ENCODE peak calls at places on chromosomes 4 and X, in ten cellular contexts. G is HAP-1, A is PC-9, K is cardiac muscle cell, I is AG04449, F is PC-3, U is A549, Y is left lung, X is astrocyte of the spinal cord, H is uterus. V is an unnamed sample.

GRCh38 chrX:154988719-154989118 is 33.8 kb downstream of the F8 start:
- DNase-seq in F (no peak), G (no peak), H (no peak), A (no peak), K (no peak), I (no peak), U (no peak), Y (no peak), X (no peak), V (no peak)

GRCh38 chr4:36043901-36044300 is 200.4 kb downstream of the ARAP2 start:
- DNase-seq in X (peak), G (no peak), F (no peak), K (no peak), I (no peak), Y (no peak), H (no peak), A (no peak), U (no peak), V (no peak)

GRCh38 chr4:17232575-17233253 is 279.2 kb downstream of the QDPR start:
- DNase-seq in X (peak), Y (no peak), U (no peak), H (peak), K (peak), A (no peak), G (peak), F (no peak), I (peak), V (peak)

GRCh38 chrX:103183912-103184311 is 31.0 kb upstream of the BEX4 start:
- DNase-seq in K (no peak), I (no peak), U (no peak), Y (no peak), F (no peak), A (no peak), X (no peak), G (peak), H (no peak), V (no peak)

GRCh38 chr4:152045781-152046571 is 285.2 kb upstream of the GATB start:
- DNase-seq in F (no peak), X (no peak), H (no peak), A (peak), K (peak), U (peak), G (peak), Y (peak), I (no peak), V (no peak)

GRCh38 chr4:53098681-53099121 is 236.6 kb downstream of the RASL11B start:
- DNase-seq in A (no peak), X (peak), U (no peak), K (no peak), H (no peak), I (peak), G (no peak), F (peak), Y (no peak), V (peak)

GRCh38 chr4:156992943-156993342 is 21.3 kb upstream of the PDGFC start:
- DNase-seq in K (no peak), I (no peak), X (no peak), U (no peak), A (no peak), H (no peak), F (no peak), Y (no peak), G (no peak), V (no peak)

GRCh38 chr4:88799900-88800299 is 102.3 kb upstream of the NAP1L5 start:
- DNase-seq in F (no peak), G (no peak), K (no peak), I (no peak), H (no peak), Y (no peak), U (no peak), A (no peak), X (no peak), V (no peak)

GRCh38 chr4:2763511-2763967 is 7.4 kb upstream of the TNIP2 start:
- DNase-seq in H (no peak), X (no peak), I (no peak), F (no peak), A (no peak), K (no peak), Y (no peak), G (no peak), U (no peak), V (no peak)

GRCh38 chr4:6912412-6912811 is 2.8 kb downstream of the TBC1D14 start:
- DNase-seq in U (no peak), A (no peak), X (no peak), I (no peak), G (no peak), H (no peak), F (no peak), Y (no peak), K (no peak), V (no peak)

GRCh38 chr4:140018931-140019618 is 134.9 kb downstream of the MAML3 start:
- DNase-seq in Y (no peak), A (no peak), I (no peak), K (no peak), X (no peak), H (no peak), U (no peak), G (no peak), F (peak), V (no peak)

GRCh38 chrX:119008122-119008744 is 33.8 kb downstream of the LONRF3 start:
- DNase-seq in U (peak), K (peak), X (peak), F (peak), H (peak), Y (no peak), G (peak), A (peak), I (no peak), V (no peak)

GRCh38 chr4:14865804-14866203 is 136.5 kb upstream of the CPEB2 start:
- DNase-seq in U (no peak), F (no peak), H (no peak), I (no peak), X (no peak), G (no peak), A (no peak), Y (no peak), K (no peak), V (no peak)

GRCh38 chr4:141046255-141046654 is 87.0 kb downstream of the RNF150 start:
- DNase-seq in H (no peak), I (peak), A (no peak), F (peak), X (peak), Y (no peak), U (no peak), K (no peak), G (no peak), V (peak)

GRCh38 chrX:68939868-68940267 is 111.0 kb downstream of the EFNB1 start:
- DNase-seq in Y (no peak), G (no peak), A (no peak), X (no peak), H (no peak), I (no peak), K (no peak), U (no peak), F (no peak), V (no peak)

GRCh38 chrX:153766098-153766817 is 2.2 kb downstream of the PLXNB3 start:
- DNase-seq in G (peak), K (peak), H (peak), A (peak), Y (no peak), I (peak), F (peak), X (peak), U (no peak), V (peak)

GRCh38 chr4:26860922-26861433 is 337 bp downstream of the STIM2 start:
- DNase-seq in U (no peak), H (peak), X (peak), I (no peak), Y (peak), F (peak), K (peak), A (peak), G (peak), V (no peak)

GRCh38 chrX:20913760-20914159 is 460.5 kb upstream of the CNKSR2 start:
- DNase-seq in F (peak), I (no peak), H (no peak), X (no peak), U (no peak), A (no peak), G (peak), K (peak), Y (no peak), V (no peak)

GRCh38 chrX:12771445-12772069 is 19.7 kb upstream of the PRPS2 start:
- DNase-seq in I (no peak), A (peak), U (peak), G (peak), H (no peak), Y (peak), F (peak), K (peak), X (peak), V (no peak)

GRCh38 chrX:148376342-148376741 is 124.1 kb upstream of the AFF2 start:
- DNase-seq in K (no peak), X (no peak), A (no peak), I (no peak), H (no peak), F (no peak), U (no peak), G (no peak), Y (no peak), V (no peak)

GRCh38 chrX:40468033-40468979 is 112.5 kb upstream of the ATP6AP2 start:
- DNase-seq in U (peak), K (peak), A (peak), I (no peak), G (peak), H (no peak), F (peak), Y (peak), X (peak), V (peak)

GRCh38 chr4:153113838-153114105 is 90.5 kb upstream of the TRIM2 start:
- DNase-seq in U (no peak), G (no peak), Y (no peak), A (no peak), F (no peak), I (no peak), K (no peak), H (no peak), X (no peak), V (no peak)

GRCh38 chr4:140238353-140239041 is 84.5 kb upstream of the MAML3 start:
- DNase-seq in F (no peak), G (peak), I (no peak), K (peak), X (peak), H (peak), U (no peak), A (peak), Y (peak), V (peak)

GRCh38 chr4:139528377-139529005 is 27.5 kb downstream of the SETD7 start:
- DNase-seq in A (no peak), X (peak), I (peak), G (no peak), Y (peak), U (no peak), K (no peak), H (peak), F (no peak), V (peak)

DNA sequence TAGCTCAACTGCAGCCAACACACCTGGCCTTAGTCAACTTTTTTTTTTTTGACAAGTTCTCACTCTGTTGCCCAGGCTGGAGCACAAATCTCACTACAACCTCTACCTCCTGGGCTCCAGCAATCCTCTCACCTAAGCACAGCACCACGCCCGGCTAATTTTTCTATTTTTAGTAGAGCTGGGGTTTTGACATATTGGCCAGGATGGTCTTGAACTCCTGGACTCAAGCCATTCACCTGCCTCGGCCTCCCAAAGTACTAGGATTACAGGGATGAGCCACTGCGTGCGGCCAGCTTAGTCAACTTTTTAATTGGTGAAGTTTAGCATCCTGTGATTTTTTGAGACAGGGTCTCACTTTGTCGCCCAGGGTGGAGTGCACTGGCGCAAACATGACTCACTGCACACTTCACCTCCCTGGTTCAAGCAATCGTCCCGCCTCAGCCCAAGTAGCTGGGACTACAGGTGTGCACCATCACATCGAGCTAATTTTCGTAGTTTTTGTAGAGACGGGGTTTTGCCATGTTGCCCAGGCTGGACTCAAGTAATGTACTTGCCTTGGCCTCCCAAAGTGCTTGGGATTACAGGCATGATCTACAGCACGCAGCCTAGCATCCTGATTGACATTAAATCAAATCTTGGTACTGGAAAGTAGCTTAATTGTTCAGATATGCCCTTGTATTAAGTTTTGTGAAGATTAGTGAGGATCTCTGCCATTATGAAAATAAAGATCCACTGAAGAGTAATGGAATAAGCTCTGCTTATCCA is 8.3 kb downstream of the HNRNPDL start:
- DNase-seq in K (no peak), A (no peak), X (no peak), Y (no peak), H (no peak), I (no peak), G (peak), F (no peak), U (no peak), V (no peak)
- H3K4me3 ChIP-seq in K (no peak), A (no peak), X (no peak), Y (no peak), H (no peak), I (no peak), G (no peak), F (no peak), U (no peak), V (no peak)

DNA sequence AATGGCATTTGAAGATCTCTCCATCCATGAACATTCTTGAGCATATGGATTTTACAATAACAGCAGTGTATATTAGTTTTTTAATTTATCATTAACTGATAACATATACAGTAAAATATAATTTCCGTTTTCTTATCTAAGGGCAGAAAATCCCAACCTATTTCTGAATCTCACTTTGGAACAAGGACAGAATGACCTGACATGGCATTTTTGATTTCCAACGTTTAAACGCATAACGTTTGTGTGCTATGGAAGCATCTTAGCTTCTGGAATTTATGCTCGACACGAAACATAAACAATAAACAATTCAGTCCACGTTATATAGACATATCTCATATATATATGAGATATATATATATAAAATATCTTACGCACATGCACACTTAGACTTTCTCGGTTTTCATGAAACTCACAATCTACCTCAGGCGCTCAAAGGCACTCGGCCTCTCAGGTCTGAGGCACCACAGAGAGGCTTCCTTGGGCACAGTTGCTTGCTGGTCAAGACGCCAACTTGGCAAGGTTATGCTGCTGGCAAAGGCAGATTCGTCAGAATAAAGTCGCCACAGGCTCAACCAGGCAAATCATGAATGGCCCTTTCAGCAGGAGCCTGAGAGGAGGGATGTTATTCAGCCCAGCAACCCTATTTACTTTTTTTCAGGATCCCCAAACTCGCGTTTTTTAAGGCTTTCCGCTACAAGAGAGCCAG is 1.0 kb upstream of the UGT8 start:
- DNase-seq in U (no peak), A (no peak), F (peak), Y (no peak), K (no peak), I (no peak), G (no peak), H (no peak), X (no peak), V (no peak)
- H3K4me3 ChIP-seq in U (peak), A (peak), F (peak), Y (no peak), K (peak), I (no peak), G (no peak), H (peak), X (no peak), V (no peak)

GRCh38 chr4:165381821-165382373 is 3.1 kb downstream of the CPE start:
- DNase-seq in G (no peak), H (no peak), I (no peak), Y (no peak), X (no peak), F (no peak), U (no peak), A (no peak), K (no peak), V (no peak)

GRCh38 chr4:165382640-165383039 is 3.8 kb downstream of the CPE start:
- DNase-seq in F (no peak), H (no peak), G (no peak), U (no peak), X (no peak), K (no peak), Y (no peak), A (no peak), I (no peak), V (no peak)

GRCh38 chr4:165378398-165378762 is 428 bp upstream of the CPE start:
- DNase-seq in F (no peak), I (no peak), G (no peak), H (no peak), A (no peak), X (no peak), Y (no peak), K (no peak), U (no peak), V (no peak)

GRCh38 chr4:165378763-165379631 is at the start of gene CPE:
- DNase-seq in A (peak), Y (peak), I (no peak), F (peak), K (peak), X (peak), U (peak), G (peak), H (peak), V (no peak)

GRCh38 chr4:165379662-165380061 is 854 bp downstream of the CPE start:
- DNase-seq in K (peak), I (no peak), X (no peak), U (no peak), H (no peak), F (no peak), G (peak), A (no peak), Y (no peak), V (no peak)
- H3K4me3 ChIP-seq in K (peak), I (no peak), X (peak), U (peak), H (peak), F (peak), G (peak), A (no peak), Y (no peak), V (peak)

GRCh38 chr4:72567821-72568620 is 1.0 kb downstream of the ADAMTS3 start:
- DNase-seq in H (peak), I (no peak), G (peak), Y (peak), U (peak), A (peak), X (peak), K (peak), F (peak), V (peak)
- H3K4me3 ChIP-seq in H (peak), I (peak), G (peak), Y (peak), U (peak), A (peak), X (peak), K (peak), F (peak), V (peak)

GRCh38 chrX:111505783-111506182 is 5.7 kb upstream of the SERTM2 start:
- DNase-seq in G (no peak), I (no peak), Y (no peak), F (no peak), K (no peak), U (no peak), H (no peak), A (no peak), X (no peak), V (no peak)

GRCh38 chrX:111515298-111515697 is 3.9 kb downstream of the SERTM2 start:
- DNase-seq in K (peak), X (no peak), H (no peak), I (no peak), G (no peak), A (no peak), U (no peak), F (no peak), Y (no peak), V (no peak)

GRCh38 chrX:111506826-111507225 is 4.6 kb upstream of the SERTM2 start:
- DNase-seq in X (no peak), F (no peak), Y (no peak), A (no peak), K (no peak), G (no peak), U (no peak), H (no peak), I (no peak), V (no peak)

GRCh38 chrX:111507931-111508330 is 3.5 kb upstream of the SERTM2 start:
- DNase-seq in F (no peak), X (no peak), U (no peak), Y (no peak), A (no peak), G (no peak), I (no peak), K (no peak), H (no peak), V (no peak)

DNA sequence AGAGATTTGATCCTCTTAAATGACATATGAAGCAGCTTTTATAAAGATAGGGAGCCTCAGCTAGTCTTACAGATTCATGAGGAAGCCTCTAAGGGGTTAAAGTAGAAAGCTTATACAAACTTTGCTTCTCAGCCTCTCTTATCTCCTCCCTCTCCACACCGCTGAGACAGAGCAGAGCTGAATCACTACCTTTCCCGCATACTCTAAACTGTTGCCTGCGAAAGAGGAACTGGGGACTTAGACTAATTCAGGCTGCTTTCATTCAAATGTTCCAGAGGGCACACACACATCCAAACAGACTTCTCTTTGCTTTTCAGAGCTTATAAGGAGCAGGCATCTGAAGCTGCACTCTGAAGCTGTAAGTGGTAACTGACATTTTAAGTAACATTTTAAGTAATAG is at the start of gene SERTM2:
- DNase-seq in I (no peak), F (no peak), Y (no peak), K (peak), G (no peak), A (no peak), H (no peak), U (no peak), X (peak), V (no peak)
- H3K4me3 ChIP-seq in I (no peak), F (no peak), Y (no peak), K (peak), G (no peak), A (no peak), H (no peak), U (no peak), X (no peak), V (no peak)

DNA sequence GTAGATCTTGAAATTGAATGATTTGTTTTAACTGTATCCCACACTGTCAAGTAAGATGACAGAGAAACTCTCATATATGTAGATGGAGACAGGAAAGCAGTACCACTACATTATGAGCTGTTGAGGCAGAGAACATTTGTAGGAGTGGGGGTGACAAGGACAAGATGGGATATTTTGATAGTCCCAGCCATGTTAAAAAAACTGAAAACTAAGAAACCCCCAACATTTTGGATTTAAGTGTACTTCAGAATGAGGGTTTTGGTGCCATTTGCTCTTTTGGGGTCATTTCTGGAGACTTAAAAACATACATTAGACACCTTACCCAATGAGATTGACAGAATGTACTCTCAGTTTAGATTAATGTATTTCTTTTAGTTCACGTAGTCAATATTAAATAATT is 149.9 kb upstream of the SLC4A4 start:
- DNase-seq in Y (no peak), A (no peak), H (no peak), F (no peak), X (no peak), K (no peak), G (no peak), I (no peak), U (no peak), V (no peak)
- H3K4me3 ChIP-seq in Y (no peak), A (no peak), H (no peak), F (peak), X (no peak), K (no peak), G (no peak), I (peak), U (no peak), V (no peak)

GRCh38 chr4:83870551-83870950 is 334.6 kb downstream of the GPAT3 start:
- DNase-seq in X (no peak), A (no peak), Y (no peak), F (no peak), K (no peak), U (no peak), I (no peak), G (no peak), H (no peak), V (no peak)
- H3K4me3 ChIP-seq in X (no peak), A (no peak), Y (no peak), F (no peak), K (no peak), U (no peak), I (no peak), G (no peak), H (no peak), V (no peak)

V was measured in skeletal muscle cell.